ENCODE peak calls at places on chromosomes 2 and 18, in five cellular contexts. One of them, this sample, is unnamed.
A peak's percentile ranks its signal among the peaks of the same experiment; 100 is the strongest.

GRCh38 chr18:36095936-36096519 is 28.7 kb upstream of the RPRD1A start:
- DNase-seq in psoas muscle: no peak
- DNase-seq in neural progenitor cell: peak; percentile 67
- DNase-seq in small intestine: peak; percentile 53
- DNase-seq in testis: no peak
- DNase-seq in this sample: peak; percentile 85

GRCh38 chr2:118807668-118808428 is 39.6 kb downstream of the EN1 start:
- DNase-seq in neural progenitor cell: peak; percentile 73
- DNase-seq in testis: no peak
- DNase-seq in small intestine: no peak
- DNase-seq in psoas muscle: no peak
- DNase-seq in this sample: no peak

GRCh38 chr2:241772063-241772499 is 4.5 kb upstream of the GAL3ST2 start:
- DNase-seq in small intestine: peak; percentile 9
- DNase-seq in psoas muscle: no peak
- DNase-seq in neural progenitor cell: no peak
- DNase-seq in testis: no peak
- DNase-seq in this sample: no peak

GRCh38 chr18:22412502-22412901 is 5.2 kb downstream of the CTAGE1 start:
- DNase-seq in neural progenitor cell: no peak
- DNase-seq in psoas muscle: no peak
- DNase-seq in small intestine: no peak
- DNase-seq in testis: no peak
- DNase-seq in this sample: peak; percentile 85

GRCh38 chr2:11743531-11743815 is 3.0 kb upstream of the LPIN1 start:
- DNase-seq in small intestine: no peak
- DNase-seq in psoas muscle: no peak
- DNase-seq in testis: no peak
- DNase-seq in neural progenitor cell: no peak
- DNase-seq in this sample: no peak

GRCh38 chr2:223725494-223725893 is 111.9 kb downstream of the AP1S3 start:
- DNase-seq in psoas muscle: peak; percentile 71
- DNase-seq in neural progenitor cell: peak; percentile 78
- DNase-seq in testis: peak; percentile 86
- DNase-seq in small intestine: peak; percentile 38
- DNase-seq in this sample: peak; percentile 97

GRCh38 chr2:223076573-223076972 is 24.6 kb downstream of the KCNE4 start:
- DNase-seq in neural progenitor cell: no peak
- DNase-seq in psoas muscle: no peak
- DNase-seq in small intestine: no peak
- DNase-seq in testis: no peak
- DNase-seq in this sample: no peak

GRCh38 chr2:66962625-66963207 is 434.4 kb upstream of the ETAA1 start:
- DNase-seq in small intestine: no peak
- DNase-seq in testis: no peak
- DNase-seq in neural progenitor cell: peak; percentile 24
- DNase-seq in psoas muscle: no peak
- DNase-seq in this sample: peak; percentile 84

GRCh38 chr2:55804535-55804934 is 110.9 kb upstream of the PNPT1 start:
- DNase-seq in testis: no peak
- DNase-seq in neural progenitor cell: peak; percentile 29
- DNase-seq in small intestine: no peak
- DNase-seq in psoas muscle: no peak
- DNase-seq in this sample: no peak

GRCh38 chr18:3037423-3037915 is 24.5 kb upstream of the LPIN2 start:
- DNase-seq in neural progenitor cell: no peak
- DNase-seq in psoas muscle: no peak
- DNase-seq in small intestine: peak; percentile 87
- DNase-seq in testis: no peak
- DNase-seq in this sample: no peak

GRCh38 chr2:196442211-196442610 is 197.3 kb upstream of the CCDC150 start:
- DNase-seq in testis: no peak
- DNase-seq in small intestine: no peak
- DNase-seq in psoas muscle: no peak
- DNase-seq in neural progenitor cell: no peak
- DNase-seq in this sample: no peak

GRCh38 chr18:13566941-13567762 is 159.2 kb downstream of the FAM210A start:
- DNase-seq in small intestine: no peak
- DNase-seq in testis: peak; percentile 43
- DNase-seq in neural progenitor cell: no peak
- DNase-seq in psoas muscle: peak; percentile 44
- DNase-seq in this sample: no peak

GRCh38 chr18:79405781-79406575 is 10.2 kb downstream of the NFATC1 start:
- DNase-seq in psoas muscle: no peak
- DNase-seq in neural progenitor cell: no peak
- DNase-seq in testis: peak; percentile 59
- DNase-seq in small intestine: peak; percentile 56
- DNase-seq in this sample: no peak

GRCh38 chr18:29147944-29148343 is 971.0 kb upstream of the CDH2 start:
- DNase-seq in psoas muscle: no peak
- DNase-seq in neural progenitor cell: peak; percentile 7
- DNase-seq in testis: no peak
- DNase-seq in small intestine: no peak
- DNase-seq in this sample: peak; percentile 3

GRCh38 chr2:96536445-96537065 is at the start of gene ARID5A:
- DNase-seq in small intestine: peak; percentile 90
- DNase-seq in psoas muscle: peak; percentile 95
- DNase-seq in neural progenitor cell: peak; percentile 98
- DNase-seq in testis: peak; percentile 97
- DNase-seq in this sample: peak; percentile 92

GRCh38 chr2:19876751-19877150 is 25.0 kb downstream of the TTC32 start:
- DNase-seq in small intestine: no peak
- DNase-seq in testis: peak; percentile 3
- DNase-seq in psoas muscle: no peak
- DNase-seq in neural progenitor cell: no peak
- DNase-seq in this sample: no peak

GRCh38 chr2:46826898-46827245 is 88.7 kb downstream of the MCFD2 start:
- DNase-seq in neural progenitor cell: no peak
- DNase-seq in testis: peak; percentile 8
- DNase-seq in small intestine: peak; percentile 20
- DNase-seq in psoas muscle: no peak
- DNase-seq in this sample: no peak

GRCh38 chr2:175234153-175234552 is 52.6 kb upstream of the ATP5MC3 start:
- DNase-seq in small intestine: no peak
- DNase-seq in psoas muscle: no peak
- DNase-seq in testis: no peak
- DNase-seq in neural progenitor cell: no peak
- DNase-seq in this sample: no peak
- H3K27ac ChIP-seq in small intestine: no peak overlapping the region
- H3K27ac ChIP-seq in psoas muscle: no peak overlapping the region
- H3K27ac ChIP-seq in testis: no peak overlapping the region
- H3K27ac ChIP-seq in neural progenitor cell: no peak overlapping the region
- H3K27ac ChIP-seq in this sample: no peak overlapping the region

DNA sequence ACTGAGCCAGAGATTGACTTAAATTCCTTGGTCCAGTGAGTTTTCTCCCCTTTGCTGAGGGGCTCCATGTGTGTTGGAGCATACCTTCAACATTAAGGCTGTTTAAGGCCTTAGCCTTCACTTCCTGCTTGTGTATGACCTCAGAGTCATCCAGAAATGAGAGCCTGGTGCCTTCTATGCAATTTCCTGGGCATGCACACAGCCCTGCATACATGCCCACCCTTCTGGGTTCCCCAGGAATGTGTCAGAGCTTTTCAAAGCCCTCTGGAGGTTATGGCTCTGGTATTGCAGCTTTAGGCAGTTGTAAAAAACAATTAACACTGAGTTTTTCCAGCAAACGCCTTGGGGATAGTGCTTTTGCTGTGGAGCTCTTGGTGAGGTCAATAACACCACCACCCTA is 16.7 kb downstream of the IL1R1 start:
- DNase-seq in neural progenitor cell: no peak
- DNase-seq in testis: no peak
- DNase-seq in small intestine: no peak
- DNase-seq in psoas muscle: no peak
- DNase-seq in this sample: peak; percentile 68
- H3K27ac ChIP-seq in neural progenitor cell: no peak overlapping the region
- H3K27ac ChIP-seq in testis: no peak overlapping the region
- H3K27ac ChIP-seq in small intestine: no peak overlapping the region
- H3K27ac ChIP-seq in psoas muscle: no peak overlapping the region
- H3K27ac ChIP-seq in this sample: no peak overlapping the region

DNA sequence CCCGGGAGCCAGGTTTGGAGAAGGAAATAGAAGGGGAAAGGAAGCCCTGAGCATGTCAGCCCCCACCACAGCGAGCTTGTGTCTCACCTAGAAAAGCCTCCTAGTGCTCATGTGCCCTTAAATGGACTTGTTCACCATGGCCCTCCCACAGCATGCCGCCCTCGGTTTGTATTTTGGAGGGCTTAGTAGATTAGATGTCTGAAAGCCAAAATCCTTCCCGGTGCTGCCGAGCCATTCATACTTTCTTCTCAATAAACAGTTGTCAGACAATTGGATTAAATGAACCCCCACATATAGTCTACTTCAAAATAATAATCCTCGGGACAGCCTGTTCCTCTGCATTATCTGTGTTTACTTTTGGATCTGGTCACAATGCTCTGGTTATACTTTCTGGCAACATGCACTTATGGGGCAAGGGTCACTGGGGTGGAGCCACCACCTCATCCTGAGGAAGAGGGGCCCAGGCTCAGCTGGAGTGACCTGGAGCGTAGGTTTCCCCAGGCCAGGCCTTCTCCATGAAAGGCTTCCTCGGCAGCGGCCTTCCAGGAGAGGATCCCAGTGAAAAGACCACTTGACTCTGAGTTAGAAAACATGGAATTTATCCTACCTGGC is 237.3 kb downstream of the SETBP1 start:
- DNase-seq in small intestine: peak; percentile 71
- DNase-seq in psoas muscle: no peak
- DNase-seq in testis: peak; percentile 45
- DNase-seq in neural progenitor cell: no peak
- DNase-seq in this sample: no peak
- H3K27ac ChIP-seq in small intestine: no peak overlapping the region
- H3K27ac ChIP-seq in psoas muscle: no peak overlapping the region
- H3K27ac ChIP-seq in testis: peak overlapping the region; percentile 29
- H3K27ac ChIP-seq in neural progenitor cell: no peak overlapping the region
- H3K27ac ChIP-seq in this sample: no peak overlapping the region

DNA sequence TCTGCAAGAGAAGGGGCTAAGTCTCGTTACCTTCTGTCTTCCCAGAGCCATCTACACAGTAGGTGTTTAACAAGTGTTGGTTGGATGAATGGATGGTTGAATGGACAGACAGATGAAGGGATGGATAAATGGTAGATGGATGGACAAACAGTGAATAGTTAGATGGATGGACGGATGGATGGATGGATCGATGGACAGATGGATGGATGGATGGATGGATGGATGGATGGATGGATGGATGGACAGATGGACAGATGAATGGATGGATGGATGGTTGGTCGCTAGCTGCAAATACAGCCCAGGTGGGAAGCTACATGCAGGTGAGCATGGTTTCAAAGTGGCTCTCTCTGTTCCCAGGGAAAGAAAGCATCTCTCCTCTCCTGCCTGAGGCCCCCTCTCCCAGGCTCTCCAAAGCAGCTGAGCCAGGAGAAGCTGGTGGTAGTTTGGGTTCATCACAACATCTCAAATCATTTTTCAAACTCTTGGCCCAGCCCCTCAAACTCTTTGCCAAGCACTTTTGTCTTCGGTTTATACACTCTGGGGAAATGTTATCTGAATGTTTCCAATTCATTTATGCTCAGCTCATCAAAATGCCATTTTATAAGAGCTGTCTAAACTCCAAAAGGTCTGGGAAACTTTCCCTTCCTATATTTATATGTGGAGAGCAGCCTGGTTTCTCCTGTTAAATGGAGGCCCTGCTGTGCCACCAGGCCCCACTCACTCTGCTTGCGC is 192.7 kb downstream of the ANAPC1 start:
- DNase-seq in testis: no peak
- DNase-seq in small intestine: no peak
- DNase-seq in neural progenitor cell: no peak
- DNase-seq in psoas muscle: no peak
- DNase-seq in this sample: no peak
- H3K27ac ChIP-seq in testis: no peak overlapping the region
- H3K27ac ChIP-seq in small intestine: no peak overlapping the region
- H3K27ac ChIP-seq in neural progenitor cell: no peak overlapping the region
- H3K27ac ChIP-seq in psoas muscle: no peak overlapping the region
- H3K27ac ChIP-seq in this sample: no peak overlapping the region

DNA sequence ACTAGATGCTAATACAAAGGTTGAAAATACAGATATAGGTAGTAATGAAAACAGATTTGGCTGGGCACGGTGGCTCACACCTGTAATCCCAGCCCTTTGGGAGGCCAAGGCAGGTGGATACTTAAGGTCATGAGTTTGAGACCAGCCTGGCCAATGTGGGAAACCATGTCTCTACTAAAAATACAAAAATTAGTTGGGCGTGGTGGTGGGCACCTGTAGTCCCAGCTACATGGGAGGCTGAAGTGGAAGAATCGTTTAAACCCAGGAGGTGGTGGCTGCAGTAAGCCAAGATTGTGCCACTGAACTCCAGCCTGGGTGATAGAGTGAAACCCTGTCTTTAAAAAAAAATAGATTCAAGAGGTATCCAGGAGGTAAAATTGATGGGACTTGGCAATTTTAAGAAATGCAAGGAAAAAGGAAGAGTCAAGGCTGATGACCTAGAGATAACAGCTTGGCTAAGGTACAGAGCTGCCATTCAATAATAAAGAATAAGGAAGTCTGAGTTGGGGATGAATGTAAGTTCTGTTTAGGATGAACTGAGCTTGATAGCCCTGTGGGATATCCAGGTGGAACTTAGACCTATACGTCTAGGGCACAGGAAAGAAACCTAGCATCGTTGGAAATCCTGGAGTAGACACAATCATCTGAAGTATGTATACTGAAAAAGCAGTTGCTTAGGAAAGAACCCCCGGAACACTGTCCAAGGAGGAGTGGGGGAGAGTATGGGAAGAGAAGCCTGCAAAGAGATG is 9.1 kb downstream of the MAT2A start:
- DNase-seq in testis: no peak
- DNase-seq in small intestine: no peak
- DNase-seq in neural progenitor cell: no peak
- DNase-seq in psoas muscle: no peak
- DNase-seq in this sample: peak; percentile 42
- H3K27ac ChIP-seq in testis: no peak overlapping the region
- H3K27ac ChIP-seq in small intestine: no peak overlapping the region
- H3K27ac ChIP-seq in neural progenitor cell: no peak overlapping the region
- H3K27ac ChIP-seq in psoas muscle: peak overlapping the region; percentile 84
- H3K27ac ChIP-seq in this sample: peak overlapping the region; percentile 40

GRCh38 chr2:129604560-129604959 is 374.9 kb upstream of the RAB6C start:
- DNase-seq in psoas muscle: no peak
- DNase-seq in small intestine: no peak
- DNase-seq in neural progenitor cell: no peak
- DNase-seq in testis: no peak
- DNase-seq in this sample: no peak
- H3K27ac ChIP-seq in psoas muscle: no peak overlapping the region
- H3K27ac ChIP-seq in small intestine: no peak overlapping the region
- H3K27ac ChIP-seq in neural progenitor cell: no peak overlapping the region
- H3K27ac ChIP-seq in testis: no peak overlapping the region
- H3K27ac ChIP-seq in this sample: no peak overlapping the region